ENCODE peak calls at places on chromosomes 7 and 10, in five cellular contexts. C is GM12878, Y is H1, F is K562, I is HepG2. P is an unnamed sample.

GRCh38 chr10:75083972-75084833 is 27.3 kb upstream of the SAMD8 start:
- DNase-seq in C (no peak), Y (no peak), F (no peak), I (no peak), P (no peak)

GRCh38 chr10:25704622-25705021 is 229.4 kb upstream of the MYO3A start:
- DNase-seq in C (no peak), Y (no peak), F (no peak), I (no peak), P (peak)

GRCh38 chr10:38038107-38038931 is 27.8 kb downstream of the ZNF33A start:
- DNase-seq in C (peak), Y (no peak), F (no peak), I (no peak), P (no peak)

GRCh38 chr10:26410356-26410755 is 27.8 kb upstream of the APBB1IP start:
- DNase-seq in C (no peak), Y (no peak), F (no peak), I (no peak), P (no peak)

GRCh38 chr10:76428541-76429330 is 997.3 kb downstream of the LRMDA start:
- DNase-seq in C (no peak), Y (no peak), F (no peak), I (no peak), P (peak)

GRCh38 chr10:84308481-84309304 is 19.7 kb upstream of the CCSER2 start:
- DNase-seq in C (peak), Y (no peak), F (no peak), I (no peak), P (no peak)

GRCh38 chr10:94206176-94206575 is 156.6 kb downstream of the NOC3L start:
- DNase-seq in C (no peak), Y (no peak), F (no peak), I (no peak), P (no peak)

GRCh38 chr7:108415821-108416536 is 40.3 kb downstream of the NRCAM start:
- DNase-seq in C (peak), Y (no peak), F (no peak), I (no peak), P (no peak)

GRCh38 chr10:113273877-113274829 is 278.7 kb upstream of the HABP2 start:
- DNase-seq in C (no peak), Y (no peak), F (no peak), I (no peak), P (no peak)

GRCh38 chr7:158933468-158934139 is 77.2 kb downstream of the DYNC2I1 start:
- DNase-seq in C (no peak), Y (no peak), F (no peak), I (no peak), P (no peak)

GRCh38 chr7:16891874-16892620 is 10.3 kb upstream of the AGR3 start:
- DNase-seq in C (no peak), Y (no peak), F (no peak), I (no peak), P (no peak)

GRCh38 chr10:52232561-52233350 is 81.3 kb upstream of the DKK1 start:
- DNase-seq in C (no peak), Y (no peak), F (no peak), I (peak), P (no peak)

GRCh38 chr7:25965405-25966123 is 186.4 kb upstream of the NFE2L3 start:
- DNase-seq in C (no peak), Y (no peak), F (no peak), I (no peak), P (no peak)

GRCh38 chr10:89122431-89123066 is 84.6 kb downstream of the CH25H start:
- DNase-seq in C (no peak), Y (no peak), F (no peak), I (no peak), P (no peak)

GRCh38 chr7:22723171-22723601 is 3.8 kb upstream of the IL6 start:
- DNase-seq in C (no peak), Y (no peak), F (no peak), I (no peak), P (no peak)

GRCh38 chr7:72805526-72806494 is 22.2 kb downstream of the TYW1B start:
- DNase-seq in C (no peak), Y (no peak), F (peak), I (peak), P (no peak)

GRCh38 chr7:99375070-99375807 is 709 bp downstream of the ARPC1B start:
- DNase-seq in C (no peak), Y (peak), F (peak), I (peak), P (peak)

GRCh38 chr10:62640386-62640785 is 164.1 kb upstream of the ADO start:
- DNase-seq in C (no peak), Y (no peak), F (no peak), I (no peak), P (no peak)

GRCh38 chr10:119680050-119680449 is 28.9 kb downstream of the BAG3 start:
- DNase-seq in C (no peak), Y (no peak), F (no peak), I (no peak), P (no peak)

GRCh38 chr10:69769395-69769989 is 32.2 kb upstream of the COL13A1 start:
- DNase-seq in C (no peak), Y (peak), F (no peak), I (no peak), P (peak)

GRCh38 chr10:124075116-124075955 is 18.1 kb downstream of the CHST15 start:
- DNase-seq in C (no peak), Y (no peak), F (no peak), I (no peak), P (no peak)

GRCh38 chr10:81096558-81096957 is 558.9 kb downstream of the SH2D4B start:
- DNase-seq in C (no peak), Y (no peak), F (no peak), I (no peak), P (no peak)

GRCh38 chr10:83863283-83863966 is 275.9 kb upstream of the GHITM start:
- DNase-seq in C (no peak), Y (no peak), F (no peak), I (no peak), P (no peak)

GRCh38 chr7:102279537-102280400 is 6.9 kb upstream of the SH2B2 start:
- DNase-seq in C (no peak), Y (peak), F (peak), I (peak), P (peak)

GRCh38 chr10:119516381-119517234 is 25.9 kb downstream of the RGS10 start:
- DNase-seq in C (peak), Y (no peak), F (peak), I (no peak), P (no peak)

GRCh38 chr10:29663718-29664117 is 28.9 kb upstream of the SVIL start:
- DNase-seq in C (no peak), Y (no peak), F (no peak), I (no peak), P (no peak)

GRCh38 chr10:75770634-75771081 is 339.2 kb downstream of the LRMDA start:
- DNase-seq in C (no peak), Y (no peak), F (no peak), I (no peak), P (no peak)

GRCh38 chr10:6062101-6062771 is at the start of gene IL2RA:
- DNase-seq in C (no peak), Y (no peak), F (no peak), I (no peak), P (no peak)

GRCh38 chr10:80429521-80429966 is 21.2 kb downstream of the PRXL2A start:
- DNase-seq in C (no peak), Y (no peak), F (no peak), I (no peak), P (no peak)

GRCh38 chr7:120740348-120740747 is 117.6 kb downstream of the TSPAN12 start:
- DNase-seq in C (no peak), Y (no peak), F (no peak), I (no peak), P (no peak)

GRCh38 chr7:150866932-150867564 is 14.7 kb downstream of the AOC1 start:
- DNase-seq in C (no peak), Y (no peak), F (peak), I (no peak), P (no peak)

GRCh38 chr7:127755529-127755928 is 103.5 kb downstream of the SND1 start:
- DNase-seq in C (no peak), Y (no peak), F (no peak), I (no peak), P (no peak)

DNA sequence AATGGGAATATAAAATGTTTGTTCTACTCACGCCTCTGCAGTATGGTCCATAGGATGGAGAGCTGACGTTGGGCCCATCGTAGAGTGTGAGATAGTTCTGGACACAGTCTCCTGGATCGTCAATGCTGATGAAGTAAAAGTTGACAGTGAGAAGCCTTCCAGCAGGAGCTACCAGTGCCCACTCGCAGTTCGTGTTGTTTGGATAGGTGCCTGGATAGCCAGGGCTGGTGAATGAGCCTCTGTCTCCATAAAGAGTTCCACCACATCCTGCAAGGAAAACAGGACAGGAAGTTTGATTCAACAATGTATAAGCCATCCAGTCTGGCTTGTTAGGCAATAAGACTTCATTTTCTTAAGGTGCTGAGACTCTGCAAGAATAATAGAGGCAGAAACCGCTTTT is 79.6 kb downstream of the OR13A1 start:
- DNase-seq in C (no peak), Y (no peak), F (no peak), I (no peak), P (no peak)
- TF ChIP-seq CREB1 in C (no peak), Y (no peak), F (no peak), I (no peak), P (no peak)

GRCh38 chr10:17453035-17453376 is 1.4 kb downstream of the ST8SIA6 start:
- DNase-seq in C (no peak), Y (no peak), F (no peak), I (no peak), P (no peak)

GRCh38 chr10:17456032-17456548 is 1.7 kb upstream of the ST8SIA6 start:
- DNase-seq in C (no peak), Y (no peak), F (no peak), I (no peak), P (no peak)

GRCh38 chr10:17454801-17455520 is 566 bp upstream of the ST8SIA6 start:
- DNase-seq in C (no peak), Y (no peak), F (peak), I (no peak), P (no peak)

GRCh38 chr10:17453377-17454091 is 861 bp downstream of the ST8SIA6 start:
- DNase-seq in C (no peak), Y (peak), F (peak), I (no peak), P (peak)

GRCh38 chr10:17454181-17454800 is at the start of gene ST8SIA6:
- DNase-seq in C (no peak), Y (peak), F (peak), I (no peak), P (peak)
- H2AFZ ChIP-seq in C (peak), Y (peak), F (peak), I (no peak), P (peak)

GRCh38 chr10:30783939-30784500 is 154.5 kb upstream of the LYZL2 start:
- DNase-seq in C (peak), Y (peak), F (peak), I (peak), P (peak)

GRCh38 chr10:30786131-30786530 is 156.6 kb upstream of the LYZL2 start:
- DNase-seq in C (no peak), Y (no peak), F (no peak), I (no peak), P (no peak)

GRCh38 chr10:30782543-30783461 is 153.2 kb upstream of the LYZL2 start:
- DNase-seq in C (peak), Y (no peak), F (no peak), I (no peak), P (no peak)

GRCh38 chr10:30784896-30785605 is 155.5 kb upstream of the LYZL2 start:
- DNase-seq in C (no peak), Y (peak), F (no peak), I (no peak), P (peak)

GRCh38 chr10:30784521-30784895 is 155.0 kb upstream of the LYZL2 start:
- DNase-seq in C (no peak), Y (no peak), F (no peak), I (no peak), P (no peak)
- TF ChIP-seq CREB1 in C (no peak), Y (no peak), F (no peak), I (no peak), P (no peak)

DNA sequence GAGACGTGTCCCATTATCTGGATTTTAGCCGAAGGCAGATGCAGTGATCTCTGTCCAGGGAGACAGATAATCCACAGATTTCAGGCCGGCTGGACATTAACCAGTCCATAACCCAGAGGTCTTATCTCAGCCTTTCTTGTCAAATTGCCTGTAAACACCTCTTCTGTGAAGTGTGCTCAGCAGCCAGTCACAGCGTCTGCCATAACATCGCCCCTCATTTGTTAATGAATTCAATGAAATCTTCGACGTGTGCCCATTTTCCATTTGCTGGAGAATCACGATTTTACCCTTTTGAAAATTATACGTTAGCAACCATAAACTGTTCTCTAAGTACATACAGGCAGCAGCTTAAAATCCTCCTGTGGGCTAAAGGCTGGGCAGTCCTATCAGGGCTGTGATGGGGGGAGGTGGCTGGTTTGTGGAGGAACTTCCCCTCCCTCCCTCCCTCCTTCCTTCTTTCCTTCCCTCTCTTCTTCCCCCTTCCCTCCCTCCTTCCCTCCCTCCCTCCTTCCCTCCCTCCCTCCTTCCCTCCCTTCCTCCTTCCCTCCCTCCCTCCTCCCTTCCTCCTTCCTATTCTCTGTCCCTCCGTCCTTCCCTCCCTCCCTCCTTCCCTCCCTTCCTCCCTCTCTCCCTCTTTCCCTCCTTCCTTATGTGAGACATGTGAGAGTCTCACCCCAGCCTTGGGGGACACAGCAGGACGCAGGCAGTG is 26.6 kb upstream of the FAM20C start:
- DNase-seq in C (no peak), Y (no peak), F (no peak), I (no peak), P (no peak)
- H2AFZ ChIP-seq in C (no peak), Y (no peak), F (no peak), I (no peak), P (no peak)

DNA sequence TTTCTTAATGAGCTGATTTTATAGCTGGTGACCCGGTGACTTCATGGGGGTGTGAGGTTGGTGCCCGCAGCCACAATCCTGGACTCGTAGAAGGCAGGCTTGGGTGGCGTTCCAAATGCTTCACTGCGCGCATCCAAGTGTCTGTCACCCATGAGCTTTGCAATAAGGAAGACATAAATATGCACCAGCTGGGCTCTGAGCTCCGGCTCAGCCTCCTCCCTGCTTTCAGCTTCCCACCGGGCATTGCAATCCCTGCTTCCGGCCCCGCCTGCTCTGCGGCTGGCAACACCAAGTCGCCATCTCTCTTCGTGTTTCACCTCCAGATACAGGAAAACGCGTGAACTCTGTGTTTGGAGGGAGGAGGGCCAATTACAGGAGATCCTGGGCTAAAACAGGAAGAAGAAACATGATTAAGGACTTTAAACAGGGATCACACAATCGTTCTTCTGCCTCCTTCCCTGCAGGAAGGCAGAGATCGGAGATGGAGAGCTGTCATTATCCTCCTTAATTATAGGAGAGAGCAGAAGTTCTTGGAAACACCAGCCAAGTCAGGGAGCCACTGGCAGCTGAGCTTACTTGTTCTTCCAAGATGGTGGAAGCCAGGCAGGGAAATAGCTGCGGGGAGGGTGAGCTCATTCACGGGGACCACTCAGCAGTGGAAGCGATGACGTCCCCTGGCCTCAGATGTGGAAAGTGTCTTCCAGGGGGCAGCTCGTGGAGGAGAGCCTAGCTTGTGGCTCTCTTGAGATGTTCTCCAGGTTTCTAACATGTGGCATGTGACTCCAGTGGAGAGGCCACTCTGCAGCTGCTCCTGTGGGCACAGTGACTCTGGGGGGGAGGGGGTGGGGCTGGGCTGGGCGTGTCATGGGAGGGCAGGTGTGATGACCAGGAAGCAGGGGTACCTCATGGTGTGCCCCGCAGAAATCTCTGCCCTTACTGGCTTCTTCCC is 134.9 kb downstream of the CAMK1D start:
- DNase-seq in C (no peak), Y (no peak), F (no peak), I (no peak), P (no peak)
- TF ChIP-seq CREB1 in C (no peak), Y (no peak), F (no peak), I (no peak), P (no peak)

GRCh38 chr7:106062521-106062931 is 49.6 kb downstream of the SYPL1 start:
- DNase-seq in C (no peak), Y (no peak), F (no peak), I (no peak), P (no peak)
- H2AFZ ChIP-seq in C (peak), Y (no peak), F (no peak), I (no peak), P (no peak)

GRCh38 chr7:146129296-146129695 is 12.7 kb downstream of the CNTNAP2 start:
- DNase-seq in C (no peak), Y (no peak), F (no peak), I (no peak), P (peak)
- TF ChIP-seq CREB1 in C (no peak), Y (no peak), F (no peak), I (no peak), P (no peak)

P was measured in GM23338.